ENCODE peak calls at places on chromosomes 13 and 19, in nine cellular contexts. One of them, this sample, is unnamed.

GRCh38 chr19:41195675-41196497 is 2.9 kb downstream of the CYP2S1 start:
- DNase-seq in kidney: no peak
- DNase-seq in suprapubic skin: no peak
- DNase-seq in AG09309: no peak
- DNase-seq in Caco-2: no peak
- DNase-seq in AG10803: no peak
- DNase-seq in cardiac muscle cell: no peak
- DNase-seq in heart left ventricle: no peak
- DNase-seq in neural progenitor cell: no peak
- DNase-seq in this sample: peak

GRCh38 chr19:55069137-55069858 is 6.3 kb upstream of the RDH13 start:
- DNase-seq in kidney: peak
- DNase-seq in suprapubic skin: no peak
- DNase-seq in AG09309: no peak
- DNase-seq in Caco-2: peak
- DNase-seq in AG10803: no peak
- DNase-seq in cardiac muscle cell: no peak
- DNase-seq in heart left ventricle: no peak
- DNase-seq in neural progenitor cell: peak
- DNase-seq in this sample: peak

GRCh38 chr19:49338691-49339363 is 3.6 kb downstream of the CD37 start:
- DNase-seq in kidney: peak
- DNase-seq in suprapubic skin: peak
- DNase-seq in AG09309: no peak
- DNase-seq in Caco-2: peak
- DNase-seq in AG10803: no peak
- DNase-seq in cardiac muscle cell: peak
- DNase-seq in heart left ventricle: peak
- DNase-seq in neural progenitor cell: peak
- DNase-seq in this sample: no peak

GRCh38 chr19:5281588-5281987 is 59.0 kb downstream of the PTPRS start:
- DNase-seq in kidney: peak
- DNase-seq in suprapubic skin: peak
- DNase-seq in AG09309: no peak
- DNase-seq in Caco-2: no peak
- DNase-seq in AG10803: peak
- DNase-seq in cardiac muscle cell: no peak
- DNase-seq in heart left ventricle: peak
- DNase-seq in neural progenitor cell: no peak
- DNase-seq in this sample: no peak

GRCh38 chr13:33352520-33352919 is 67.0 kb upstream of the STARD13 start:
- DNase-seq in kidney: no peak
- DNase-seq in suprapubic skin: no peak
- DNase-seq in AG09309: no peak
- DNase-seq in Caco-2: no peak
- DNase-seq in AG10803: no peak
- DNase-seq in cardiac muscle cell: no peak
- DNase-seq in heart left ventricle: no peak
- DNase-seq in neural progenitor cell: no peak
- DNase-seq in this sample: no peak

GRCh38 chr13:95153647-95154405 is 147.4 kb downstream of the ABCC4 start:
- DNase-seq in kidney: no peak
- DNase-seq in suprapubic skin: no peak
- DNase-seq in AG09309: no peak
- DNase-seq in Caco-2: no peak
- DNase-seq in AG10803: peak
- DNase-seq in cardiac muscle cell: no peak
- DNase-seq in heart left ventricle: no peak
- DNase-seq in neural progenitor cell: no peak
- DNase-seq in this sample: peak

GRCh38 chr13:21079761-21080730 is 18.7 kb upstream of the LATS2 start:
- DNase-seq in kidney: no peak
- DNase-seq in suprapubic skin: no peak
- DNase-seq in AG09309: peak
- DNase-seq in Caco-2: peak
- DNase-seq in AG10803: peak
- DNase-seq in cardiac muscle cell: no peak
- DNase-seq in heart left ventricle: peak
- DNase-seq in neural progenitor cell: no peak
- DNase-seq in this sample: peak

GRCh38 chr13:112664501-112665203 is 25.2 kb upstream of the ATP11A start:
- DNase-seq in kidney: no peak
- DNase-seq in suprapubic skin: no peak
- DNase-seq in AG09309: peak
- DNase-seq in Caco-2: no peak
- DNase-seq in AG10803: peak
- DNase-seq in cardiac muscle cell: no peak
- DNase-seq in heart left ventricle: no peak
- DNase-seq in neural progenitor cell: no peak
- DNase-seq in this sample: peak

GRCh38 chr13:47798906-47799305 is 202.2 kb downstream of the SUCLA2 start:
- DNase-seq in kidney: no peak
- DNase-seq in suprapubic skin: no peak
- DNase-seq in AG09309: peak
- DNase-seq in Caco-2: peak
- DNase-seq in AG10803: peak
- DNase-seq in cardiac muscle cell: peak
- DNase-seq in heart left ventricle: no peak
- DNase-seq in neural progenitor cell: no peak
- DNase-seq in this sample: peak

GRCh38 chr19:31344403-31344802 is 4.8 kb downstream of the TSHZ3 start:
- DNase-seq in kidney: no peak
- DNase-seq in suprapubic skin: no peak
- DNase-seq in AG09309: no peak
- DNase-seq in Caco-2: no peak
- DNase-seq in AG10803: no peak
- DNase-seq in cardiac muscle cell: no peak
- DNase-seq in heart left ventricle: no peak
- DNase-seq in neural progenitor cell: peak
- DNase-seq in this sample: no peak

GRCh38 chr13:106033634-106034033 is 501.8 kb downstream of the EFNB2 start:
- DNase-seq in kidney: no peak
- DNase-seq in suprapubic skin: no peak
- DNase-seq in AG09309: peak
- DNase-seq in Caco-2: peak
- DNase-seq in AG10803: peak
- DNase-seq in cardiac muscle cell: no peak
- DNase-seq in heart left ventricle: no peak
- DNase-seq in neural progenitor cell: no peak
- DNase-seq in this sample: peak

GRCh38 chr19:35294859-35295258 is 2.9 kb downstream of the MAG start:
- DNase-seq in kidney: no peak
- DNase-seq in suprapubic skin: no peak
- DNase-seq in AG09309: no peak
- DNase-seq in Caco-2: no peak
- DNase-seq in AG10803: no peak
- DNase-seq in cardiac muscle cell: no peak
- DNase-seq in heart left ventricle: no peak
- DNase-seq in neural progenitor cell: no peak
- DNase-seq in this sample: no peak
- H3K4me3 ChIP-seq in kidney: no peak
- H3K4me3 ChIP-seq in suprapubic skin: no peak
- H3K4me3 ChIP-seq in AG09309: no peak
- H3K4me3 ChIP-seq in Caco-2: no peak
- H3K4me3 ChIP-seq in AG10803: no peak
- H3K4me3 ChIP-seq in cardiac muscle cell: no peak
- H3K4me3 ChIP-seq in heart left ventricle: no peak
- H3K4me3 ChIP-seq in neural progenitor cell: no peak
- H3K4me3 ChIP-seq in this sample: no peak

GRCh38 chr13:30898070-30898469 is 8.0 kb upstream of the MEDAG start:
- DNase-seq in kidney: no peak
- DNase-seq in suprapubic skin: no peak
- DNase-seq in AG09309: no peak
- DNase-seq in Caco-2: no peak
- DNase-seq in AG10803: no peak
- DNase-seq in cardiac muscle cell: no peak
- DNase-seq in heart left ventricle: no peak
- DNase-seq in neural progenitor cell: no peak
- DNase-seq in this sample: no peak

GRCh38 chr13:30898721-30899188 is 7.3 kb upstream of the MEDAG start:
- DNase-seq in kidney: no peak
- DNase-seq in suprapubic skin: peak
- DNase-seq in AG09309: peak
- DNase-seq in Caco-2: no peak
- DNase-seq in AG10803: peak
- DNase-seq in cardiac muscle cell: no peak
- DNase-seq in heart left ventricle: peak
- DNase-seq in neural progenitor cell: no peak
- DNase-seq in this sample: peak

GRCh38 chr13:30889196-30889690 is 16.8 kb upstream of the MEDAG start:
- DNase-seq in kidney: no peak
- DNase-seq in suprapubic skin: no peak
- DNase-seq in AG09309: no peak
- DNase-seq in Caco-2: no peak
- DNase-seq in AG10803: no peak
- DNase-seq in cardiac muscle cell: no peak
- DNase-seq in heart left ventricle: no peak
- DNase-seq in neural progenitor cell: no peak
- DNase-seq in this sample: no peak

GRCh38 chr13:30895773-30896172 is 10.3 kb upstream of the MEDAG start:
- DNase-seq in kidney: peak
- DNase-seq in suprapubic skin: peak
- DNase-seq in AG09309: peak
- DNase-seq in Caco-2: peak
- DNase-seq in AG10803: peak
- DNase-seq in cardiac muscle cell: peak
- DNase-seq in heart left ventricle: no peak
- DNase-seq in neural progenitor cell: peak
- DNase-seq in this sample: peak

GRCh38 chr13:30892966-30893365 is 13.1 kb upstream of the MEDAG start:
- DNase-seq in kidney: no peak
- DNase-seq in suprapubic skin: peak
- DNase-seq in AG09309: no peak
- DNase-seq in Caco-2: peak
- DNase-seq in AG10803: peak
- DNase-seq in cardiac muscle cell: peak
- DNase-seq in heart left ventricle: no peak
- DNase-seq in neural progenitor cell: peak
- DNase-seq in this sample: peak
- TF ChIP-seq CTCF in kidney: peak
- TF ChIP-seq CTCF in suprapubic skin: peak
- TF ChIP-seq CTCF in AG09309: peak
- TF ChIP-seq CTCF in Caco-2: peak
- TF ChIP-seq CTCF in AG10803: peak
- TF ChIP-seq CTCF in cardiac muscle cell: peak
- TF ChIP-seq CTCF in heart left ventricle: peak
- TF ChIP-seq CTCF in neural progenitor cell: peak
- TF ChIP-seq CTCF in this sample: peak

GRCh38 chr13:99692854-99693253 is 191.6 kb downstream of the TM9SF2 start:
- DNase-seq in kidney: no peak
- DNase-seq in suprapubic skin: no peak
- DNase-seq in AG09309: no peak
- DNase-seq in Caco-2: no peak
- DNase-seq in AG10803: no peak
- DNase-seq in cardiac muscle cell: no peak
- DNase-seq in heart left ventricle: no peak
- DNase-seq in neural progenitor cell: no peak
- DNase-seq in this sample: no peak
- H3K4me3 ChIP-seq in kidney: no peak
- H3K4me3 ChIP-seq in suprapubic skin: no peak
- H3K4me3 ChIP-seq in AG09309: no peak
- H3K4me3 ChIP-seq in Caco-2: no peak
- H3K4me3 ChIP-seq in AG10803: no peak
- H3K4me3 ChIP-seq in cardiac muscle cell: no peak
- H3K4me3 ChIP-seq in heart left ventricle: no peak
- H3K4me3 ChIP-seq in neural progenitor cell: no peak
- H3K4me3 ChIP-seq in this sample: no peak

GRCh38 chr13:45728759-45729158 is 26.6 kb downstream of the CBY2 start:
- DNase-seq in kidney: no peak
- DNase-seq in suprapubic skin: no peak
- DNase-seq in AG09309: no peak
- DNase-seq in Caco-2: peak
- DNase-seq in AG10803: no peak
- DNase-seq in cardiac muscle cell: peak
- DNase-seq in heart left ventricle: no peak
- DNase-seq in neural progenitor cell: peak
- DNase-seq in this sample: no peak
- TF ChIP-seq CTCF in kidney: no peak
- TF ChIP-seq CTCF in suprapubic skin: no peak
- TF ChIP-seq CTCF in AG09309: peak
- TF ChIP-seq CTCF in Caco-2: peak
- TF ChIP-seq CTCF in AG10803: peak
- TF ChIP-seq CTCF in cardiac muscle cell: peak
- TF ChIP-seq CTCF in heart left ventricle: no peak
- TF ChIP-seq CTCF in neural progenitor cell: peak
- TF ChIP-seq CTCF in this sample: peak

DNA sequence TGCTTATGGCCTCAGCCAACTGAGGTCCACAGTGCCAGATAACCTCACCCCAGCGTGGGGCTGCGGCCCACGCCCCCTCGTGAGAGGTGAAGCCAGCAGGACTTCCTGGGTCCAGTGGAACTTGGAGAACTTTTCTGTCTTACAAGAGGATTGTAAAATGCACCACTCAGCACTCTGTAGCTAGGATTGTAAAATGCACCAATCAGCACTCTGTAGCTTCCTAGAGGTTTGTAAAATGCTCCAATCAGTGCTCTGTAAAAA is 109.1 kb downstream of the AKAP11 start:
- DNase-seq in kidney: no peak
- DNase-seq in suprapubic skin: no peak
- DNase-seq in AG09309: no peak
- DNase-seq in Caco-2: no peak
- DNase-seq in AG10803: no peak
- DNase-seq in cardiac muscle cell: no peak
- DNase-seq in heart left ventricle: no peak
- DNase-seq in neural progenitor cell: no peak
- DNase-seq in this sample: no peak
- H3K4me3 ChIP-seq in kidney: no peak
- H3K4me3 ChIP-seq in suprapubic skin: no peak
- H3K4me3 ChIP-seq in AG09309: no peak
- H3K4me3 ChIP-seq in Caco-2: no peak
- H3K4me3 ChIP-seq in AG10803: no peak
- H3K4me3 ChIP-seq in cardiac muscle cell: no peak
- H3K4me3 ChIP-seq in heart left ventricle: no peak
- H3K4me3 ChIP-seq in neural progenitor cell: no peak
- H3K4me3 ChIP-seq in this sample: no peak

GRCh38 chr13:114025432-114026127 is 51.7 kb upstream of the C13orf46 start:
- DNase-seq in kidney: no peak
- DNase-seq in suprapubic skin: no peak
- DNase-seq in AG09309: no peak
- DNase-seq in Caco-2: no peak
- DNase-seq in AG10803: peak
- DNase-seq in cardiac muscle cell: peak
- DNase-seq in heart left ventricle: no peak
- DNase-seq in neural progenitor cell: peak
- DNase-seq in this sample: peak
- TF ChIP-seq CTCF in kidney: no peak
- TF ChIP-seq CTCF in suprapubic skin: no peak
- TF ChIP-seq CTCF in AG09309: peak
- TF ChIP-seq CTCF in Caco-2: no peak
- TF ChIP-seq CTCF in AG10803: peak
- TF ChIP-seq CTCF in cardiac muscle cell: peak
- TF ChIP-seq CTCF in heart left ventricle: no peak
- TF ChIP-seq CTCF in neural progenitor cell: no peak
- TF ChIP-seq CTCF in this sample: peak

This sample was measured in fibroblast of mammary gland.